ENCODE peak calls at places on chromosomes 11 and 22, in nine cellular contexts. B, V, U, R, M, Q, N, T and D are unnamed samples.

GRCh38 chr11:71298016-71298550 is 45.7 kb upstream of the SHANK2 start:
- DNase-seq in B (no peak), V (no peak), U (no peak), R (no peak), M (no peak), Q (no peak), N (no peak), T (peak), D (no peak)

GRCh38 chr11:1304376-1304775 is 5.1 kb downstream of the TOLLIP start:
- DNase-seq in B (peak), V (no peak), U (no peak), R (no peak), M (peak), Q (no peak), N (no peak), T (peak), D (no peak)

GRCh38 chr22:29994027-29994715 is 86.1 kb upstream of the HORMAD2 start:
- DNase-seq in B (no peak), V (no peak), U (no peak), R (no peak), M (no peak), Q (no peak), N (no peak), T (no peak), D (no peak)

GRCh38 chr11:18527512-18527911 is 770 bp upstream of the TSG101 start:
- DNase-seq in B (no peak), V (no peak), U (no peak), R (no peak), M (peak), Q (no peak), N (no peak), T (no peak), D (no peak)

GRCh38 chr22:28477556-28477955 is 202.1 kb downstream of the TTC28 start:
- DNase-seq in B (no peak), V (no peak), U (no peak), R (no peak), M (no peak), Q (no peak), N (no peak), T (no peak), D (no peak)

GRCh38 chr22:17536269-17536668 is 27.0 kb upstream of the SLC25A18 start:
- DNase-seq in B (no peak), V (no peak), U (no peak), R (no peak), M (no peak), Q (no peak), N (peak), T (no peak), D (no peak)

GRCh38 chr11:38498721-38499120 is 1900.7 kb upstream of the RAG2 start:
- DNase-seq in B (no peak), V (no peak), U (no peak), R (no peak), M (no peak), Q (no peak), N (no peak), T (no peak), D (no peak)

GRCh38 chr11:112903310-112903709 is 57.9 kb upstream of the NCAM1 start:
- DNase-seq in B (no peak), V (no peak), U (no peak), R (no peak), M (no peak), Q (no peak), N (no peak), T (no peak), D (no peak)

GRCh38 chr11:23680488-23681230 is 816.2 kb upstream of the LUZP2 start:
- DNase-seq in B (no peak), V (no peak), U (no peak), R (no peak), M (no peak), Q (no peak), N (no peak), T (no peak), D (no peak)

GRCh38 chr22:23685205-23685784 is 5.5 kb upstream of the RGL4 start:
- DNase-seq in B (no peak), V (no peak), U (peak), R (no peak), M (no peak), Q (no peak), N (no peak), T (no peak), D (no peak)

GRCh38 chr11:60795291-60795690 is 10.2 kb downstream of the MS4A10 start:
- DNase-seq in B (no peak), V (no peak), U (no peak), R (no peak), M (no peak), Q (no peak), N (no peak), T (no peak), D (no peak)

GRCh38 chr11:113806403-113806802 is 26.8 kb downstream of the CLDN25 start:
- DNase-seq in B (no peak), V (no peak), U (no peak), R (peak), M (peak), Q (peak), N (no peak), T (peak), D (no peak)

GRCh38 chr11:66686100-66686785 is 8.6 kb upstream of the RBM4B start:
- DNase-seq in B (no peak), V (no peak), U (no peak), R (no peak), M (no peak), Q (no peak), N (no peak), T (no peak), D (no peak)

GRCh38 chr11:5235364-5236095 is 1.2 kb upstream of the HBD start:
- DNase-seq in B (no peak), V (no peak), U (no peak), R (no peak), M (no peak), Q (no peak), N (no peak), T (no peak), D (no peak)

GRCh38 chr11:12863605-12864121 is 145.5 kb upstream of the RASSF10 start:
- DNase-seq in B (no peak), V (no peak), U (no peak), R (peak), M (no peak), Q (no peak), N (no peak), T (no peak), D (no peak)
- H3K4me3 ChIP-seq in B (peak), V (no peak), U (no peak), R (no peak), M (no peak), Q (no peak), N (no peak), T (no peak), D (no peak)

DNA sequence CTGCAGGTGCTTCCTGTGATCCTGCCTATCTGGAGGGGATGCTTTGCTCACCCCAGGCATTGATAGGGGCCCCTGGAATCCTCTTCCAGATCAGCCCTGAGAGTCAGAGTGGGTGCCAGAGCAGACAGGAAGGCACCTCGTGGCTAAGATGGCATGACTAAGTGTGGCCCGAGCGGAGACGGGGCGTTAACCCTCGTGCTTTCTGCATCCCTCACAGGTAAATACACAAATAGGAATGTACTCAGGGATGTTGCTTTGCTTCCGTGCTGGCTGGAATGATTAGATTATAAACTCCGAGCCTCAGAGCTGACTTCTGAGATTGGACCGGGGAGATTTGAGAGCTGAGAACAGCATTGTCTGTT is 312.7 kb upstream of the B3GAT1 start:
- DNase-seq in B (no peak), V (no peak), U (no peak), R (no peak), M (no peak), Q (no peak), N (no peak), T (no peak), D (no peak)
- H3K4me3 ChIP-seq in B (no peak), V (no peak), U (no peak), R (no peak), M (no peak), Q (no peak), N (no peak), T (no peak), D (no peak)

GRCh38 chr22:34931026-34931425 is 134.9 kb upstream of the ISX start:
- DNase-seq in B (no peak), V (no peak), U (no peak), R (no peak), M (no peak), Q (no peak), N (no peak), T (no peak), D (no peak)
- H3K4me3 ChIP-seq in B (no peak), V (no peak), U (no peak), R (no peak), M (no peak), Q (no peak), N (no peak), T (no peak), D (no peak)

GRCh38 chr11:133078591-133079179 is 453.6 kb downstream of the OPCML start:
- DNase-seq in B (no peak), V (no peak), U (no peak), R (peak), M (peak), Q (no peak), N (no peak), T (no peak), D (peak)

GRCh38 chr11:133082851-133083488 is 449.3 kb downstream of the OPCML start:
- DNase-seq in B (no peak), V (no peak), U (no peak), R (peak), M (peak), Q (no peak), N (no peak), T (peak), D (peak)

GRCh38 chr11:133081730-133082452 is 450.4 kb downstream of the OPCML start:
- DNase-seq in B (no peak), V (no peak), U (no peak), R (no peak), M (no peak), Q (no peak), N (no peak), T (no peak), D (no peak)

GRCh38 chr11:133081020-133081419 is 451.3 kb downstream of the OPCML start:
- DNase-seq in B (no peak), V (no peak), U (no peak), R (no peak), M (no peak), Q (no peak), N (no peak), T (no peak), D (no peak)

GRCh38 chr11:133082453-133082781 is 449.9 kb downstream of the OPCML start:
- DNase-seq in B (peak), V (no peak), U (no peak), R (peak), M (peak), Q (no peak), N (peak), T (peak), D (no peak)
- H3K4me3 ChIP-seq in B (no peak), V (no peak), U (no peak), R (no peak), M (no peak), Q (no peak), N (no peak), T (no peak), D (no peak)